ENCODE peak calls at places on chromosomes 13 and 19, in ten cellular contexts. B, D, E, O, A, U, W, V, K and X are unnamed samples.

GRCh38 chr13:98254541-98254940 is 77.5 kb upstream of the RNF113B start:
- DNase-seq in D (no peak), U (no peak), V (no peak), A (no peak), E (no peak), W (no peak), O (no peak), K (no peak), B (no peak), X (no peak)

GRCh38 chr13:23899555-23899954 is 2.3 kb upstream of the C1QTNF9B start:
- DNase-seq in U (no peak), O (no peak), E (no peak), W (no peak), A (no peak), V (peak; percentile 45), B (peak; percentile 4), D (no peak), K (no peak), X (no peak)

GRCh38 chr13:22693691-22694090 is 487.1 kb upstream of the SGCG start:
- DNase-seq in U (no peak), D (no peak), E (no peak), O (no peak), V (no peak), A (no peak), W (no peak), K (no peak), B (no peak), X (no peak)

GRCh38 chr19:17468302-17469091 is 1.8 kb upstream of the SLC27A1 start:
- DNase-seq in W (no peak), A (peak; percentile 84), K (peak; percentile 91), B (no peak), E (peak; percentile 85), O (no peak), U (peak; percentile 38), V (no peak), D (no peak), X (peak; percentile 53)

GRCh38 chr13:98507060-98507797 is 69.7 kb downstream of the STK24 start:
- DNase-seq in U (peak; percentile 62), V (peak; percentile 69), E (peak; percentile 86), D (no peak), A (peak; percentile 76), O (no peak), K (peak; percentile 83), W (peak; percentile 62), B (peak; percentile 32), X (peak; percentile 60)

GRCh38 chr19:14558370-14559066 is 13.3 kb downstream of the NDUFB7 start:
- DNase-seq in E (no peak), U (no peak), B (no peak), D (no peak), W (no peak), O (no peak), V (no peak), K (no peak), A (no peak), X (no peak)

GRCh38 chr13:66926851-66927524 is 303.1 kb downstream of the PCDH9 start:
- DNase-seq in B (peak; percentile 33), D (no peak), U (no peak), A (no peak), V (no peak), E (no peak), K (no peak), O (no peak), W (no peak), X (no peak)

GRCh38 chr13:75547917-75548316 is 1.7 kb upstream of the UCHL3 start:
- DNase-seq in U (no peak), K (no peak), A (no peak), D (no peak), O (no peak), W (no peak), E (no peak), B (no peak), V (no peak), X (no peak)

GRCh38 chr19:50851620-50852019 is 3.1 kb upstream of the KLK3 start:
- DNase-seq in B (no peak), A (no peak), K (no peak), D (no peak), U (no peak), E (no peak), O (no peak), V (no peak), W (no peak), X (no peak)

GRCh38 chr19:30717381-30717780 is 345.2 kb downstream of the ZNF536 start:
- DNase-seq in V (no peak), U (no peak), O (no peak), W (no peak), A (no peak), D (no peak), E (no peak), B (no peak), K (no peak), X (no peak)

GRCh38 chr19:5707576-5708575 is 12.1 kb downstream of the LONP1 start:
- DNase-seq in K (peak; percentile 60), D (no peak), B (no peak), W (no peak), U (no peak), A (no peak), E (no peak), V (no peak), O (no peak), X (no peak)

GRCh38 chr13:44739120-44739519 is 163.0 kb upstream of the TSC22D1 start:
- DNase-seq in V (no peak), W (no peak), K (no peak), U (no peak), D (no peak), A (no peak), B (no peak), O (no peak), E (no peak), X (no peak)

GRCh38 chr19:38095411-38096308 is 128.4 kb downstream of the DPF1 start:
- DNase-seq in V (peak; percentile 85), A (peak; percentile 66), W (peak; percentile 44), D (no peak), U (peak; percentile 66), K (no peak), B (peak; percentile 86), O (peak; percentile 17), E (peak; percentile 77), X (peak; percentile 63)

GRCh38 chr19:46764817-46765291 is 18.6 kb upstream of the STRN4 start:
- DNase-seq in V (no peak), W (no peak), E (no peak), O (no peak), K (peak; percentile 52), D (no peak), B (no peak), U (peak; percentile 82), A (no peak), X (no peak)

GRCh38 chr13:76330216-76330615 is 556.0 kb downstream of the KCTD12 start:
- DNase-seq in V (no peak), W (no peak), D (no peak), U (no peak), A (no peak), E (no peak), B (no peak), K (no peak), O (no peak), X (no peak)

GRCh38 chr13:74910399-74910798 is 571.6 kb downstream of the TBC1D4 start:
- DNase-seq in V (no peak), K (no peak), O (no peak), A (no peak), U (no peak), W (no peak), B (no peak), D (no peak), E (no peak), X (no peak)

GRCh38 chr19:11045536-11045935 is 43.7 kb upstream of the LDLR start:
- DNase-seq in O (no peak), A (no peak), B (no peak), W (no peak), V (no peak), K (no peak), U (no peak), D (no peak), E (no peak), X (no peak)

DNA sequence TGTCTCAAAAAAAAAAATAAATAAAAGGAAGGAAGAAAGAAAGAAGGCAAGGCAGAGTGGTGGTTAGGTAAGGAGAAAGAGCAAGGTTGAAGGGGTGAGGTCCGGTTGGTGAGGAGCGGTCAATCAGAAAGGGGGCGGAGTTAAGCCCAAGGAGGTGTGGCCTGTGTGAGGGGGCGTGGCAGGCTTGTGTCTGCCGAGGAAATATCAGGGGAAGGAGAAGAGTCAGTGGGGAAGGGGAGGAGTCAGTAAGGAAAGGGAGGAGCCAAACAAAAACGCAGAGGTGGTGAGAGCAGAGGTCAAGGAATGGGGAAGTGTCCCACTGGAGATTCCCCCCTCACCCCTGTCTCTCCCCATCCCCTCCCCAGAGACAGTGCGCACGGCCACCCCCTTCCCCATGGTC is 5.9 kb downstream of the CACNG7 start:
- DNase-seq in O (no peak), B (peak; percentile 52), A (no peak), V (peak; percentile 65), K (no peak), D (no peak), W (no peak), U (no peak), E (no peak), X (no peak)
- TF ChIP-seq EP300 in O (no peak), B (no peak), A (no peak), V (no peak), K (no peak), D (no peak), W (no peak), U (no peak), E (no peak), X (no peak)

GRCh38 chr19:43330726-43331434 is 22.6 kb upstream of the CD177 start:
- DNase-seq in V (no peak), B (no peak), E (no peak), K (no peak), A (no peak), U (no peak), D (no peak), W (no peak), O (no peak), X (no peak)
- TF ChIP-seq EP300 in V (no peak), B (no peak), E (no peak), K (no peak), A (no peak), U (no peak), D (no peak), W (no peak), O (no peak), X (no peak)

GRCh38 chr19:34217952-34218817 is 36.2 kb upstream of the GARRE1 start:
- DNase-seq in B (peak; percentile 57), O (peak; percentile 67), D (no peak), E (peak; percentile 39), V (peak; percentile 84), U (peak; percentile 43), A (no peak), K (no peak), W (no peak), X (no peak)
- TF ChIP-seq EP300 in B (no peak), O (peak; percentile 47), D (no peak), E (no peak), V (peak; percentile 60), U (no peak), A (no peak), K (no peak), W (no peak), X (peak; percentile 14)

GRCh38 chr13:93397619-93398018 is 171.0 kb downstream of the GPC6 start:
- DNase-seq in D (no peak), V (no peak), A (no peak), B (no peak), U (no peak), W (no peak), K (no peak), E (no peak), O (no peak), X (no peak)

DNA sequence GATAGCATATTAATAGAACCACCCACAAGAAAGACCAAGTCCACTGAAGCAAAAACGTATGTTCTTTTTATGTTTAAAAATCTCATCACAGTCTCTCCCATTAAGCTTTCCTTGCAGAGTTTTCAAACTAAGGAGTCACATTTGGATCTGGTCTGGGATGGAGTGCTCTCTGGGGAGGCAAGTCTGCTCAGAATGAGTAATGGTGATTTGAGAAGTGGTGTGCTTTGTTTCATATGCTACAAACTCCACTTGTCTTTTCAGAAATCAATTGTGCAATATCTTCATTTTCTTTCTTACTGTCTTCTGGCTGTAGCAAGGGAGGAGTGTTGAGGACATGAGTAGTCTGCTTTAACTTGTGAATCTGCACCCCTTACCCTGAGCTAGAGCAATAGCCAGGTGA is 171.6 kb downstream of the GPC6 start:
- DNase-seq in W (no peak), V (no peak), A (no peak), B (no peak), K (no peak), E (no peak), U (no peak), D (no peak), O (no peak), X (no peak)
- TF ChIP-seq EP300 in W (no peak), V (no peak), A (no peak), B (no peak), K (no peak), E (no peak), U (no peak), D (no peak), O (no peak), X (no peak)